ENCODE peak calls at places on chromosome 1, in nine cellular contexts. N, T, C, R, Y, Z, V, P and O are unnamed samples.

GRCh38 chr1:197838836-197839235 is 63.6 kb upstream of the DENND1B start:
- DNase-seq in N (no peak), T (peak), C (no peak), R (no peak), Y (no peak), Z (no peak), V (peak), P (no peak), O (peak)

GRCh38 chr1:1273152-1273534 is 511 bp downstream of the UBE2J2 start:
- DNase-seq in N (no peak), T (peak), C (no peak), R (no peak), Y (no peak), Z (no peak), V (no peak), P (no peak), O (no peak)

GRCh38 chr1:26278835-26279597 is 870 bp upstream of the SH3BGRL3 start:
- DNase-seq in N (peak), T (peak), C (peak), R (no peak), Y (peak), Z (no peak), V (peak), P (no peak), O (no peak)

GRCh38 chr1:206511362-206512064 is 4.2 kb downstream of the RASSF5 start:
- DNase-seq in N (no peak), T (no peak), C (no peak), R (peak), Y (no peak), Z (no peak), V (no peak), P (no peak), O (no peak)

GRCh38 chr1:202244841-202245261 is 51.3 kb downstream of the LGR6 start:
- DNase-seq in N (no peak), T (no peak), C (no peak), R (no peak), Y (no peak), Z (no peak), V (no peak), P (no peak), O (no peak)

GRCh38 chr1:85663382-85663781 is 44.9 kb downstream of the ZNHIT6 start:
- DNase-seq in N (no peak), T (no peak), C (no peak), R (no peak), Y (no peak), Z (no peak), V (no peak), P (no peak), O (no peak)

GRCh38 chr1:153679337-153680119 is 1.0 kb downstream of the NPR1 start:
- DNase-seq in N (no peak), T (peak), C (peak), R (peak), Y (peak), Z (no peak), V (no peak), P (peak), O (no peak)

GRCh38 chr1:72006092-72006491 is 276.2 kb downstream of the NEGR1 start:
- DNase-seq in N (no peak), T (no peak), C (no peak), R (no peak), Y (no peak), Z (no peak), V (no peak), P (no peak), O (no peak)

GRCh38 chr1:94792473-94792875 is 27.7 kb upstream of the SLC44A3 start:
- DNase-seq in N (peak), T (peak), C (no peak), R (no peak), Y (no peak), Z (peak), V (peak), P (no peak), O (no peak)

GRCh38 chr1:55931272-55931940 is 648.0 kb downstream of the PLPP3 start:
- DNase-seq in N (no peak), T (no peak), C (no peak), R (no peak), Y (no peak), Z (no peak), V (no peak), P (no peak), O (no peak)

GRCh38 chr1:10283318-10283984 is 73.1 kb downstream of the KIF1B start:
- DNase-seq in N (no peak), T (no peak), C (no peak), R (no peak), Y (no peak), Z (no peak), V (no peak), P (no peak), O (no peak)

GRCh38 chr1:50438945-50439344 is 15.7 kb upstream of the DMRTA2 start:
- DNase-seq in N (no peak), T (peak), C (no peak), R (peak), Y (no peak), Z (no peak), V (peak), P (no peak), O (no peak)

GRCh38 chr1:194342484-194343262 is 1156.3 kb upstream of the B3GALT2 start:
- DNase-seq in N (peak), T (no peak), C (peak), R (peak), Y (no peak), Z (no peak), V (no peak), P (no peak), O (no peak)

GRCh38 chr1:61962631-61963030 is 220.4 kb downstream of the PATJ start:
- DNase-seq in N (no peak), T (no peak), C (no peak), R (no peak), Y (no peak), Z (no peak), V (no peak), P (no peak), O (no peak)

GRCh38 chr1:205700865-205701401 is 20.6 kb upstream of the SLC45A3 start:
- DNase-seq in N (no peak), T (peak), C (peak), R (peak), Y (no peak), Z (no peak), V (no peak), P (no peak), O (no peak)

GRCh38 chr1:11727119-11727518 is 8.8 kb upstream of the AGTRAP start:
- DNase-seq in N (no peak), T (no peak), C (no peak), R (no peak), Y (no peak), Z (no peak), V (no peak), P (no peak), O (no peak)

DNA sequence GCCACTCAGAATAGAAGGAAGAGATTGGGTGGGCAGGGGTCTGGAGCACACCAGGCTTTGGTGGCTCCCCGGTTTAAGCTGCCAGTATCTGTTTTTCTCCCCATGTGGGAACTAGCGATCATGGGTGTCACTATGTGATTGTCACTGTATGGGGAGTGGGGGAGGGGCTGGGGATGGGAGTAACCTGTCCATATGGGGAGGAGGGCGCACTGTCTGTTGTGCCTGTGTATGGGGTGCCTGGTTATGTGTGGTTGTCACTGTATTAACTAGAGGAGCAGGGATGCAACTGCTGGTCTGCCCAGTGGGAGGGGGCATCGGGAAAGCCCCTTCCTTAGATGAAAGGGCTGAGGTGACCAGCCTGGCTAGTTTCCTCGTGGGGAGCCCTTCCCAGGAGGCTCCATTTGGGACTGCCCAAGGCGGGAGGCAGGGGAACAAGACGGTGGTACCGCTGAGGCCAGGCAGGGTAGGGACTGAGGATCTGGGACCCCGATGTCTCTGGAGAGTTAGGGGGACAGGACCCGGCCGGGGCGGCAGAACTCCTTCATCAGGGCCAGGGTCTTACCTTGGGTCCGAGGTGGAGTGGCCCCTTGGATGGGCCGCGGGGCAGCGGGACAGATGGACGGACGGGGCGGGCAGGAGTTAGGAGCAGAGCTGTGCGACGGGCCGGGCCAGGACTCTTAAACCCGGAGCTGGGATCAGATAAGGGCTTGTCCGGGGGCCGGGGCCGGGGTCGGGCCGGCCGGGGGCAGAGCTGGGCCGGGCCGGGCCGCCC is at the start of gene KCNJ10:
- DNase-seq in N (no peak), T (peak), C (no peak), R (no peak), Y (no peak), Z (no peak), V (no peak), P (no peak), O (no peak)
- TF ChIP-seq EZH2phosphoT487 in N (no peak), T (no peak), C (no peak), R (no peak), Y (no peak), Z (no peak), V (no peak), P (no peak), O (no peak)

GRCh38 chr1:235954306-235955283 is 87.9 kb upstream of the LYST start:
- DNase-seq in N (peak), T (peak), C (no peak), R (no peak), Y (no peak), Z (peak), V (no peak), P (no peak), O (no peak)
- TF ChIP-seq EZH2phosphoT487 in N (no peak), T (no peak), C (no peak), R (no peak), Y (no peak), Z (no peak), V (no peak), P (no peak), O (no peak)

DNA sequence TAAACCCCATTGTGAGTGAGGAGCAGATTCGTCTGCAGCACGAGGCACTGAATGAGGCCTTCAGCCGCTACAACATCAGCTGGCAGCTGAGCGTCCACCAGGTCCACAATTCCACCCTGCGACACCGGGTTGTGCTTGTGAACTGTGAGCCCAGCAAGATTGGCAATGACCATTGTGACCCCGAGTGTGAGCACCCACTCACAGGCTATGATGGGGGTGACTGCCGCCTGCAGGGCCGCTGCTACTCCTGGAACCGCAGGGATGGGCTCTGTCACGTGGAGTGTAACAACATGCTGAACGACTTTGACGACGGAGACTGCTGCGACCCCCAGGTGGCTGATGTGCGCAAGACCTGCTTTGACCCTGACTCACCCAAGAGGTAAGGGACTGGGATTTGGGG is 132.2 kb downstream of the PAPPA2 start:
- DNase-seq in N (no peak), T (no peak), C (no peak), R (no peak), Y (no peak), Z (no peak), V (no peak), P (no peak), O (no peak)
- TF ChIP-seq EZH2phosphoT487 in N (no peak), T (no peak), C (no peak), R (no peak), Y (no peak), Z (no peak), V (no peak), P (no peak), O (no peak)

GRCh38 chr1:31800677-31800967 is 15.2 kb downstream of the SPOCD1 start:
- DNase-seq in N (no peak), T (no peak), C (no peak), R (no peak), Y (no peak), Z (no peak), V (no peak), P (no peak), O (no peak)
- TF ChIP-seq EZH2phosphoT487 in N (no peak), T (no peak), C (no peak), R (no peak), Y (no peak), Z (no peak), V (no peak), P (no peak), O (no peak)

GRCh38 chr1:210294991-210295773 is 33.5 kb upstream of the HHAT start:
- DNase-seq in N (no peak), T (peak), C (peak), R (peak), Y (peak), Z (no peak), V (no peak), P (peak), O (no peak)

GRCh38 chr1:210291088-210291487 is 37.6 kb upstream of the HHAT start:
- DNase-seq in N (no peak), T (no peak), C (no peak), R (no peak), Y (no peak), Z (no peak), V (no peak), P (peak), O (no peak)

GRCh38 chr1:210292276-210292851 is 36.3 kb upstream of the HHAT start:
- DNase-seq in N (no peak), T (peak), C (peak), R (peak), Y (peak), Z (peak), V (peak), P (peak), O (peak)

GRCh38 chr1:210291786-210292275 is 36.9 kb upstream of the HHAT start:
- DNase-seq in N (no peak), T (peak), C (no peak), R (no peak), Y (peak), Z (no peak), V (no peak), P (peak), O (no peak)

DNA sequence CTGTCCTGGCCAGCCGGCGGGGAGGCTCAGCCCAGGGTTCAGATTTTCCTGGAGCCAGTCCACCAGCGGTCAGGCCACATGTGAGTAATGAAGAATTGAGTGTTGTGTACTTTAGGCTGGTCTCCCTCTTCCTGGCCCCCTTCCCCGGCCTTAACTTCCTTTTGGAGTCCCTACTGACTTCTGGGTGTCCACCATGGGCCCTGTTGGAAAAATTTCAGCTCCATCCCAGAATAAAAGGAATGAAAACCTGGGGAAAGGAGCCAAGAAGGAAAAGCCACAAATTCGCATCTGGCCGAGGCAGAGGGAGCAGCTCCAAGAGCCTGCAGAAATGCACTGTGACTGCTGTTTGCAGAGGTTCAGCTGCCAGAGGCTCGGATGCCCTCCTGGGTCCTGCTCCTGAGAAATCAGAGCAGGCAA is 35.5 kb upstream of the HHAT start:
- DNase-seq in N (no peak), T (peak), C (no peak), R (no peak), Y (peak), Z (no peak), V (no peak), P (no peak), O (no peak)
- TF ChIP-seq EZH2phosphoT487 in N (no peak), T (no peak), C (no peak), R (no peak), Y (no peak), Z (no peak), V (no peak), P (no peak), O (no peak)

GRCh38 chr1:74641876-74642275 is 31.7 kb downstream of the ERICH3 start:
- DNase-seq in N (no peak), T (peak), C (no peak), R (no peak), Y (no peak), Z (no peak), V (peak), P (no peak), O (no peak)
- TF ChIP-seq EZH2phosphoT487 in N (no peak), T (no peak), C (no peak), R (no peak), Y (no peak), Z (no peak), V (no peak), P (no peak), O (no peak)

GRCh38 chr1:111592389-111593361 is 26.9 kb upstream of the RAP1A start:
- DNase-seq in N (peak), T (peak), C (peak), R (peak), Y (peak), Z (peak), V (peak), P (no peak), O (peak)
- TF ChIP-seq EZH2phosphoT487 in N (no peak), T (no peak), C (no peak), R (no peak), Y (no peak), Z (no peak), V (no peak), P (no peak), O (no peak)